ENCODE peak calls at places on chromosomes 7 and 10, in four cellular contexts. O, E, Y and P are unnamed samples.
A peak's percentile ranks its signal among the peaks of the same experiment; 100 is the strongest.

GRCh38 chr7:87474046-87474445 is 1.4 kb downstream of the ABCB4 start:
- DNase-seq in O (no peak), E (no peak), Y (peak; percentile 15), P (no peak)

GRCh38 chr7:18667466-18667865 is 171.9 kb downstream of the HDAC9 start:
- DNase-seq in O (no peak), E (no peak), Y (no peak), P (peak; percentile 25)

GRCh38 chr10:106941297-106942034 is 223.0 kb downstream of the SORCS1 start:
- DNase-seq in O (no peak), E (no peak), Y (no peak), P (no peak)

GRCh38 chr10:84715911-84716310 is 387.5 kb downstream of the CCSER2 start:
- DNase-seq in O (peak; percentile 69), E (peak; percentile 64), Y (no peak), P (peak; percentile 41)

GRCh38 chr10:97891497-97892167 is 42.0 kb downstream of the GOLGA7B start:
- DNase-seq in O (no peak), E (no peak), Y (no peak), P (peak; percentile 15)

GRCh38 chr10:129929343-129930297 is 34.5 kb downstream of the EBF3 start:
- DNase-seq in O (peak; percentile 45), E (no peak), Y (no peak), P (no peak)

GRCh38 chr10:17067549-17068264 is 61.9 kb downstream of the CUBN start:
- DNase-seq in O (no peak), E (no peak), Y (no peak), P (no peak)

GRCh38 chr7:106756884-106757283 is 95.9 kb upstream of the CCDC71L start:
- DNase-seq in O (no peak), E (no peak), Y (no peak), P (no peak)

GRCh38 chr7:87797798-87798403 is 78.3 kb downstream of the SLC25A40 start:
- DNase-seq in O (no peak), E (no peak), Y (peak; percentile 45), P (peak; percentile 48)

GRCh38 chr7:129644634-129645230 is 33.2 kb downstream of the NRF1 start:
- DNase-seq in O (no peak), E (peak; percentile 35), Y (no peak), P (peak; percentile 37)

GRCh38 chr10:72334196-72334831 is 20.4 kb downstream of the DNAJB12 start:
- DNase-seq in O (no peak), E (no peak), Y (no peak), P (no peak)

GRCh38 chr10:38072552-38072951 is 21.6 kb upstream of the ZNF37A start:
- DNase-seq in O (no peak), E (no peak), Y (no peak), P (no peak)

GRCh38 chr10:13891542-13892431 is 305.0 kb downstream of the PRPF18 start:
- DNase-seq in O (peak; percentile 40), E (peak; percentile 11), Y (no peak), P (no peak)

GRCh38 chr7:38311329-38311937 is 38.0 kb upstream of the TARP start:
- DNase-seq in O (peak; percentile 36), E (peak; percentile 70), Y (no peak), P (no peak)

GRCh38 chr7:150373049-150373801 is 4.6 kb downstream of the REPIN1 start:
- DNase-seq in O (peak; percentile 17), E (no peak), Y (no peak), P (no peak)

GRCh38 chr10:100934084-100934659 is 21.4 kb downstream of the SLF2 start:
- DNase-seq in O (no peak), E (peak; percentile 12), Y (no peak), P (peak; percentile 45)

GRCh38 chr7:158815046-158815445 is 14.3 kb downstream of the ESYT2 start:
- DNase-seq in O (no peak), E (no peak), Y (no peak), P (no peak)
- TF ChIP-seq CBFB in O (no peak), E (no peak), Y (no peak), P (no peak)

GRCh38 chr7:22331704-22332103 is 25.2 kb downstream of the RAPGEF5 start:
- DNase-seq in O (no peak), E (no peak), Y (no peak), P (no peak)
- TF ChIP-seq CBFB in O (no peak), E (no peak), Y (no peak), P (no peak)

DNA sequence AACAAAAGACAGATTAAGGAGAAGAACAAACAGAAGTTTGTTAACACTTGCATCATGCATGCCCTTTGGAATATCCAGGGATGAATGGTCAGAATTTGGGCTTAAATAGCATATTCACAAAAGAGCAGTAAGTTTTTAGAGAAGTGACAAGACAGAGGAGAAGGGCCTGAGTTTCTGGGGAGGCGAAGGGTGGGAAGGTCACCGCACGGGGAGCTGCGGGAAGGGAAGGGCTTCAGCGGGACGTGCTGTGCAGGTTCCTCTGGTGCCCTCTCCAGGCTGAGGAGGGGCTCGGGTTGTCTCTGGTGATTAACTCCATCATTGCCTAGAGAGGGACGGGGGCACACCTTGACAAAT is 10.4 kb upstream of the ZNF22 start:
- DNase-seq in O (peak; percentile 62), E (peak; percentile 42), Y (no peak), P (peak; percentile 71)
- TF ChIP-seq CBFB in O (no peak), E (no peak), Y (no peak), P (no peak)

DNA sequence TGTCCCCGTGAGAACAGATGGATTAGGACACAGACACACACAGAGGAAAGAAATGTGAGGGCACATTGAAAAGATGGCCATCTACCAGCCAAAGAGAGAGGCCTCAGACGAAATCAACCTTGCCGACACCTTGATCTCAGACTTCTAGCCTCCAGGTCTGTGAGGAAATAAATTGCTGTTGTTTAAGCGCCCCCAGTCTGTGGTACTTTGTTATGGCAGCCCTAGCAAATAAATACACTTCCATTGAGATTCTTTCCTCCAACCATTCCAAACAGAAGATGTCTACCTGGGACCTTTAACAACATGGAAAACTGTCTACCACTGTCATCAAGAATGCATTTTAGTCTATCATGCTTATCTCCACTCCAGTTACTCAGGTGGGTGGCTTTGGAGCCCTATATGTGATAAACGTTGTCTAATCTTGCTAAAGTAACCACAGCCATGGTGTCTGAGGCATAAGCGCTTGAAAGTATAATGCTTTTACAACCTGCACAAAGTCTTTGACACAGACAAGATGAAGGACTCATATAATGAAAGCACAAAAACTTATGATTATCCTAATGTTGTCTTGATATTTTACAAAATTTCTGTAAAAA is 244.3 kb downstream of the MTERF1 start:
- DNase-seq in O (peak; percentile 43), E (no peak), Y (no peak), P (peak; percentile 35)
- TF ChIP-seq CBFB in O (no peak), E (no peak), Y (no peak), P (no peak)

DNA sequence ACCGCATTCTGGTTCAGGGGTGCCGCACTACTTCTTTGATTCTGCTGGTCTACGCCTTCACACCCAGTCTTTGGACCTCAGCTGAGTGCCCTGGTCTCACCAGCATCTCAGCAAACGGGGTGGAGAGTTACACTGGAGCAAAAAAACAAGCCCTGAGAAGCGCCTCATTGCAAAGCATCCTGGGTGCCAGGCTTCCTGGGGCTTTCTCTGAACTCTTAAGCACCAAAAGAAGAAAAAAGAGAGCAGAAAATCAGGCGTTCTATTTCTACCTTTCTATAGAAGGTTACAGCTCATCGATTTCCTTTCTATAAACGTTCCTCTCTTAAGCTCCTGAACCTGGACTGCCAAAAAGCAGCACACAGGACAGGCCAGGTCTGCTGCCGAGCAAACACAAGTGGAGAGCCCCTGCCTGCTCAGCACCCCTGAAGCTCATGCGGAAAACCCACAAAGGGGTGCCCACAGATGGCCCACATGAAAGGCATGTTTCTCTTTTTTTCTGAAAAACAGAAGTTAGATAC is 217.9 kb downstream of the SFMBT2 start:
- DNase-seq in O (no peak), E (no peak), Y (no peak), P (no peak)
- TF ChIP-seq CBFB in O (no peak), E (no peak), Y (no peak), P (no peak)

GRCh38 chr7:29995652-29996051 is 6.1 kb upstream of the SCRN1 start:
- DNase-seq in O (no peak), E (no peak), Y (no peak), P (no peak)
- TF ChIP-seq CBFB in O (no peak), E (no peak), Y (no peak), P (no peak)

GRCh38 chr7:84412161-84412969 is 217.8 kb upstream of the SEMA3A start:
- DNase-seq in O (no peak), E (no peak), Y (no peak), P (peak; percentile 3)
- TF ChIP-seq CBFB in O (no peak), E (no peak), Y (no peak), P (no peak)